ENCODE peak calls at places on chromosome 16, in eight cellular contexts. One of them, this sample, is unnamed.

GRCh38 chr16:15857779-15858560 is 1.1 kb upstream of the MYH11 start:
- DNase-seq in T-cell: no peak
- DNase-seq in activated T-helper 1 cell treated with Interleukin-2 at 50 U/mL for 16 hours: no peak
- DNase-seq in thoracic aorta: no peak
- DNase-seq in MG63: peak
- DNase-seq in D721Med: no peak
- DNase-seq in HFFc6: no peak
- DNase-seq in AG10803: peak
- DNase-seq in this sample: no peak

GRCh38 chr16:86918637-86919036 is 340.3 kb downstream of the FOXL1 start:
- DNase-seq in T-cell: no peak
- DNase-seq in AG10803: no peak
- DNase-seq in D721Med: no peak
- DNase-seq in thoracic aorta: no peak
- DNase-seq in HFFc6: no peak
- DNase-seq in MG63: no peak
- DNase-seq in activated T-helper 1 cell treated with Interleukin-2 at 50 U/mL for 16 hours: no peak
- DNase-seq in this sample: no peak

GRCh38 chr16:29029168-29029994 is 44.5 kb downstream of the LAT start:
- DNase-seq in D721Med: no peak
- DNase-seq in T-cell: peak
- DNase-seq in thoracic aorta: peak
- DNase-seq in HFFc6: peak
- DNase-seq in activated T-helper 1 cell treated with Interleukin-2 at 50 U/mL for 16 hours: peak
- DNase-seq in AG10803: peak
- DNase-seq in MG63: peak
- DNase-seq in this sample: peak

GRCh38 chr16:72066747-72067146 is 3.7 kb downstream of the HPR start:
- DNase-seq in AG10803: peak
- DNase-seq in T-cell: no peak
- DNase-seq in thoracic aorta: no peak
- DNase-seq in MG63: no peak
- DNase-seq in activated T-helper 1 cell treated with Interleukin-2 at 50 U/mL for 16 hours: no peak
- DNase-seq in HFFc6: peak
- DNase-seq in D721Med: no peak
- DNase-seq in this sample: no peak

GRCh38 chr16:81556715-81557284 is 112.2 kb downstream of the CMIP start:
- DNase-seq in T-cell: no peak
- DNase-seq in HFFc6: no peak
- DNase-seq in D721Med: no peak
- DNase-seq in AG10803: peak
- DNase-seq in MG63: no peak
- DNase-seq in activated T-helper 1 cell treated with Interleukin-2 at 50 U/mL for 16 hours: no peak
- DNase-seq in thoracic aorta: no peak
- DNase-seq in this sample: no peak

GRCh38 chr16:67481561-67482259 is 753 bp upstream of the ATP6V0D1 start:
- DNase-seq in thoracic aorta: no peak
- DNase-seq in MG63: no peak
- DNase-seq in D721Med: no peak
- DNase-seq in AG10803: no peak
- DNase-seq in T-cell: no peak
- DNase-seq in activated T-helper 1 cell treated with Interleukin-2 at 50 U/mL for 16 hours: no peak
- DNase-seq in HFFc6: no peak
- DNase-seq in this sample: no peak

GRCh38 chr16:31472559-31473203 is 729 bp downstream of the TGFB1I1 start:
- DNase-seq in HFFc6: peak
- DNase-seq in AG10803: peak
- DNase-seq in MG63: peak
- DNase-seq in T-cell: no peak
- DNase-seq in activated T-helper 1 cell treated with Interleukin-2 at 50 U/mL for 16 hours: no peak
- DNase-seq in D721Med: peak
- DNase-seq in thoracic aorta: peak
- DNase-seq in this sample: no peak

GRCh38 chr16:87538594-87538993 is 45.8 kb upstream of the ZCCHC14 start:
- DNase-seq in T-cell: no peak
- DNase-seq in HFFc6: no peak
- DNase-seq in AG10803: peak
- DNase-seq in MG63: peak
- DNase-seq in D721Med: no peak
- DNase-seq in activated T-helper 1 cell treated with Interleukin-2 at 50 U/mL for 16 hours: no peak
- DNase-seq in thoracic aorta: no peak
- DNase-seq in this sample: no peak

GRCh38 chr16:88379694-88380040 is 3.1 kb upstream of the ZNF469 start:
- DNase-seq in AG10803: no peak
- DNase-seq in thoracic aorta: no peak
- DNase-seq in T-cell: no peak
- DNase-seq in MG63: no peak
- DNase-seq in D721Med: no peak
- DNase-seq in HFFc6: no peak
- DNase-seq in activated T-helper 1 cell treated with Interleukin-2 at 50 U/mL for 16 hours: no peak
- DNase-seq in this sample: no peak

GRCh38 chr16:53541326-53541725 is 38.3 kb upstream of the AKTIP start:
- DNase-seq in HFFc6: no peak
- DNase-seq in activated T-helper 1 cell treated with Interleukin-2 at 50 U/mL for 16 hours: no peak
- DNase-seq in D721Med: no peak
- DNase-seq in thoracic aorta: no peak
- DNase-seq in T-cell: no peak
- DNase-seq in AG10803: peak
- DNase-seq in MG63: no peak
- DNase-seq in this sample: no peak

GRCh38 chr16:9165601-9166220 is 74.3 kb downstream of the HAPSTR1 start:
- DNase-seq in D721Med: no peak
- DNase-seq in activated T-helper 1 cell treated with Interleukin-2 at 50 U/mL for 16 hours: no peak
- DNase-seq in HFFc6: no peak
- DNase-seq in AG10803: no peak
- DNase-seq in thoracic aorta: no peak
- DNase-seq in T-cell: no peak
- DNase-seq in MG63: no peak
- DNase-seq in this sample: no peak

GRCh38 chr16:9644258-9644657 is 538.0 kb downstream of the GRIN2A start:
- DNase-seq in thoracic aorta: no peak
- DNase-seq in D721Med: no peak
- DNase-seq in activated T-helper 1 cell treated with Interleukin-2 at 50 U/mL for 16 hours: no peak
- DNase-seq in HFFc6: no peak
- DNase-seq in AG10803: no peak
- DNase-seq in T-cell: no peak
- DNase-seq in MG63: no peak
- DNase-seq in this sample: no peak

This sample was measured in anterior cingulate cortex.